ENCODE peak calls at places on chromosomes 3 and 15, in ten cellular contexts. W, V, G, Y, E, O, B, P, F and Z are unnamed samples.

GRCh38 chr3:150763841-150764483 is 993 bp upstream of the SIAH2 start:
- DNase-seq in W (no peak), V (peak; percentile 70), G (peak; percentile 87), Y (no peak), E (peak; percentile 63), O (peak; percentile 75), B (peak; percentile 81), P (no peak), F (peak; percentile 73), Z (peak; percentile 79)

GRCh38 chr3:122977645-122978466 is 49.7 kb downstream of the SEMA5B start:
- DNase-seq in W (peak; percentile 71), V (peak; percentile 19), G (no peak), Y (no peak), E (peak; percentile 61), O (peak; percentile 91), B (peak; percentile 97), P (no peak), F (no peak), Z (peak; percentile 90)

GRCh38 chr15:63277044-63277892 is at the start of gene APH1B:
- DNase-seq in W (peak; percentile 72), V (peak; percentile 74), G (peak; percentile 91), Y (peak; percentile 73), E (peak; percentile 56), O (peak; percentile 87), B (peak; percentile 72), P (peak; percentile 82), F (peak; percentile 86), Z (peak; percentile 94)

GRCh38 chr3:5226783-5227182 is 39.3 kb downstream of the EDEM1 start:
- DNase-seq in W (peak; percentile 43), V (peak; percentile 17), G (no peak), Y (no peak), E (peak; percentile 64), O (no peak), B (peak; percentile 24), P (no peak), F (no peak), Z (peak; percentile 69)

GRCh38 chr3:123883656-123884257 is 375 bp downstream of the MYLK start:
- DNase-seq in W (peak; percentile 25), V (no peak), G (no peak), Y (no peak), E (no peak), O (peak; percentile 65), B (peak; percentile 46), P (no peak), F (no peak), Z (peak; percentile 63)

GRCh38 chr3:188905991-188906635 is 265.7 kb upstream of the TPRG1 start:
- DNase-seq in W (no peak), V (no peak), G (no peak), Y (no peak), E (no peak), O (no peak), B (no peak), P (no peak), F (no peak), Z (peak; percentile 63)

GRCh38 chr15:26632500-26632899 is 140.4 kb downstream of the GABRB3 start:
- DNase-seq in W (no peak), V (no peak), G (no peak), Y (no peak), E (no peak), O (no peak), B (no peak), P (no peak), F (no peak), Z (no peak)

GRCh38 chr3:159765025-159765859 is 223.4 kb upstream of the IL12A start:
- DNase-seq in W (peak; percentile 99), V (peak; percentile 83), G (peak; percentile 93), Y (peak; percentile 2), E (peak; percentile 99), O (peak; percentile 92), B (peak; percentile 100), P (no peak), F (peak; percentile 59), Z (peak; percentile 83)

GRCh38 chr3:188692700-188693099 is 479.1 kb upstream of the TPRG1 start:
- DNase-seq in W (no peak), V (no peak), G (no peak), Y (no peak), E (no peak), O (no peak), B (no peak), P (no peak), F (no peak), Z (no peak)

GRCh38 chr3:170700054-170700404 is 114.2 kb upstream of the SLC7A14 start:
- DNase-seq in W (no peak), V (no peak), G (no peak), Y (no peak), E (no peak), O (no peak), B (no peak), P (no peak), F (no peak), Z (no peak)

GRCh38 chr15:76058714-76059319 is 968 bp upstream of the TMEM266 start:
- DNase-seq in W (peak; percentile 7), V (peak; percentile 35), G (no peak), Y (no peak), E (peak; percentile 19), O (peak; percentile 55), B (peak; percentile 21), P (no peak), F (peak; percentile 41), Z (peak; percentile 67)

GRCh38 chr15:91970142-91970541 is 116.6 kb downstream of the SLCO3A1 start:
- DNase-seq in W (no peak), V (no peak), G (peak; percentile 75), Y (no peak), E (no peak), O (no peak), B (no peak), P (no peak), F (no peak), Z (no peak)

GRCh38 chr3:46503194-46503924 is 5.6 kb downstream of the RTP3 start:
- DNase-seq in W (no peak), V (no peak), G (no peak), Y (no peak), E (no peak), O (no peak), B (no peak), P (no peak), F (no peak), Z (no peak)

GRCh38 chr15:71458089-71458660 is 342.9 kb downstream of the THSD4 start:
- DNase-seq in W (no peak), V (no peak), G (no peak), Y (no peak), E (no peak), O (no peak), B (no peak), P (no peak), F (no peak), Z (no peak)

GRCh38 chr3:72013104-72013503 is 228.2 kb upstream of the PROK2 start:
- DNase-seq in W (no peak), V (no peak), G (no peak), Y (no peak), E (no peak), O (no peak), B (no peak), P (no peak), F (no peak), Z (no peak)